ENCODE peak calls at places on chromosomes 2 and 18, in four cellular contexts. One of them, this sample, is unnamed.
A peak's percentile ranks its signal among the peaks of the same experiment; 100 is the strongest.

GRCh38 chr2:85133751-85134254 is 611 bp downstream of the TCF7L1 start:
- DNase-seq in AG04449: no peak
- DNase-seq in OCI-LY7: no peak
- DNase-seq in upper lobe of right lung: peak; percentile 79
- DNase-seq in this sample: peak; percentile 18

GRCh38 chr2:81835318-81836000 is 1530.9 kb upstream of the LRRTM1 start:
- DNase-seq in AG04449: no peak
- DNase-seq in OCI-LY7: no peak
- DNase-seq in upper lobe of right lung: no peak
- DNase-seq in this sample: no peak

GRCh38 chr18:75727479-75727878 is 300.0 kb upstream of the SMIM21 start:
- DNase-seq in AG04449: no peak
- DNase-seq in OCI-LY7: peak; percentile 0
- DNase-seq in upper lobe of right lung: peak; percentile 71
- DNase-seq in this sample: peak; percentile 37

GRCh38 chr2:17753803-17754663 is at the start of the genes GEN1 and SMC6:
- DNase-seq in AG04449: no peak
- DNase-seq in OCI-LY7: peak; percentile 97
- DNase-seq in upper lobe of right lung: peak; percentile 96
- DNase-seq in this sample: peak; percentile 98

GRCh38 chr2:214747992-214748391 is 61.5 kb downstream of the BARD1 start:
- DNase-seq in AG04449: no peak
- DNase-seq in OCI-LY7: no peak
- DNase-seq in upper lobe of right lung: no peak
- DNase-seq in this sample: peak; percentile 52

GRCh38 chr18:42053188-42053781 is 98.3 kb downstream of the PIK3C3 start:
- DNase-seq in AG04449: no peak
- DNase-seq in OCI-LY7: peak; percentile 44
- DNase-seq in upper lobe of right lung: no peak
- DNase-seq in this sample: peak; percentile 69

GRCh38 chr18:10878703-10879102 is 270.7 kb downstream of the PIEZO2 start:
- DNase-seq in AG04449: no peak
- DNase-seq in OCI-LY7: peak; percentile 78
- DNase-seq in upper lobe of right lung: no peak
- DNase-seq in this sample: peak; percentile 95

GRCh38 chr2:105600949-105601708 is 143.6 kb upstream of the NCK2 start:
- DNase-seq in AG04449: no peak
- DNase-seq in OCI-LY7: no peak
- DNase-seq in upper lobe of right lung: no peak
- DNase-seq in this sample: no peak

GRCh38 chr18:63578357-63578958 is 8.7 kb upstream of the SERPINB13 start:
- DNase-seq in AG04449: no peak
- DNase-seq in OCI-LY7: peak; percentile 28
- DNase-seq in upper lobe of right lung: no peak
- DNase-seq in this sample: peak; percentile 62

GRCh38 chr2:197360744-197361156 is 50.2 kb upstream of the ANKRD44 start:
- DNase-seq in AG04449: peak; percentile 42
- DNase-seq in OCI-LY7: no peak
- DNase-seq in upper lobe of right lung: no peak
- DNase-seq in this sample: peak; percentile 51

GRCh38 chr2:105328281-105329196 is 996 bp downstream of the TGFBRAP1 start:
- DNase-seq in AG04449: no peak
- DNase-seq in OCI-LY7: peak; percentile 54
- DNase-seq in upper lobe of right lung: peak; percentile 64
- DNase-seq in this sample: peak; percentile 69

GRCh38 chr2:156319811-156320490 is 12.6 kb downstream of the NR4A2 start:
- DNase-seq in AG04449: no peak
- DNase-seq in OCI-LY7: no peak
- DNase-seq in upper lobe of right lung: peak; percentile 82
- DNase-seq in this sample: no peak

GRCh38 chr2:33145459-33145858 is 198.7 kb downstream of the LTBP1 start:
- DNase-seq in AG04449: no peak
- DNase-seq in OCI-LY7: no peak
- DNase-seq in upper lobe of right lung: no peak
- DNase-seq in this sample: no peak

GRCh38 chr2:100470898-100471514 is 724 bp downstream of the NMS start:
- DNase-seq in AG04449: no peak
- DNase-seq in OCI-LY7: no peak
- DNase-seq in upper lobe of right lung: no peak
- DNase-seq in this sample: no peak

GRCh38 chr2:74148457-74149248 is 941 bp upstream of the BOLA3 start:
- DNase-seq in AG04449: no peak
- DNase-seq in OCI-LY7: no peak
- DNase-seq in upper lobe of right lung: no peak
- DNase-seq in this sample: no peak

GRCh38 chr2:181788883-181789555 is 102.5 kb upstream of the ITPRID2 start:
- DNase-seq in AG04449: no peak
- DNase-seq in OCI-LY7: no peak
- DNase-seq in upper lobe of right lung: no peak
- DNase-seq in this sample: no peak

GRCh38 chr2:147782521-147782920 is 62.3 kb upstream of the ACVR2A start:
- DNase-seq in AG04449: no peak
- DNase-seq in OCI-LY7: no peak
- DNase-seq in upper lobe of right lung: no peak
- DNase-seq in this sample: no peak

GRCh38 chr2:159088906-159089305 is 120.5 kb downstream of the TANC1 start:
- DNase-seq in AG04449: no peak
- DNase-seq in OCI-LY7: no peak
- DNase-seq in upper lobe of right lung: no peak
- DNase-seq in this sample: no peak

GRCh38 chr2:43495727-43496126 is 100.1 kb downstream of the THADA start:
- DNase-seq in AG04449: no peak
- DNase-seq in OCI-LY7: no peak
- DNase-seq in upper lobe of right lung: no peak
- DNase-seq in this sample: no peak

GRCh38 chr2:219560037-219560892 is 11.1 kb downstream of the OBSL1 start:
- DNase-seq in AG04449: no peak
- DNase-seq in OCI-LY7: peak; percentile 30
- DNase-seq in upper lobe of right lung: no peak
- DNase-seq in this sample: no peak

GRCh38 chr2:219997341-219997851 is 370.0 kb downstream of the SLC4A3 start:
- DNase-seq in AG04449: no peak
- DNase-seq in OCI-LY7: peak; percentile 4
- DNase-seq in upper lobe of right lung: no peak
- DNase-seq in this sample: peak; percentile 23

GRCh38 chr18:48538531-48539405 is at the start of gene CTIF:
- DNase-seq in AG04449: peak; percentile 80
- DNase-seq in OCI-LY7: no peak
- DNase-seq in upper lobe of right lung: peak; percentile 96
- DNase-seq in this sample: peak; percentile 82

GRCh38 chr2:237726401-237726830 is 72.2 kb upstream of the RBM44 start:
- DNase-seq in AG04449: no peak
- DNase-seq in OCI-LY7: no peak
- DNase-seq in upper lobe of right lung: no peak
- DNase-seq in this sample: no peak

GRCh38 chr2:196170681-196171247 is 614 bp downstream of the STK17B start:
- DNase-seq in AG04449: no peak
- DNase-seq in OCI-LY7: peak; percentile 63
- DNase-seq in upper lobe of right lung: peak; percentile 80
- DNase-seq in this sample: peak; percentile 57

GRCh38 chr2:100865819-100866462 is 46.0 kb downstream of the NPAS2 start:
- DNase-seq in AG04449: peak; percentile 16
- DNase-seq in OCI-LY7: no peak
- DNase-seq in upper lobe of right lung: no peak
- DNase-seq in this sample: no peak

GRCh38 chr2:122748552-122749011 is 993.1 kb downstream of the TSN start:
- DNase-seq in AG04449: peak; percentile 4
- DNase-seq in OCI-LY7: no peak
- DNase-seq in upper lobe of right lung: no peak
- DNase-seq in this sample: no peak

GRCh38 chr2:45907592-45907991 is 256.1 kb downstream of the PRKCE start:
- DNase-seq in AG04449: no peak
- DNase-seq in OCI-LY7: no peak
- DNase-seq in upper lobe of right lung: no peak
- DNase-seq in this sample: no peak

GRCh38 chr2:239298126-239298804 is 102.6 kb downstream of the HDAC4 start:
- DNase-seq in AG04449: no peak
- DNase-seq in OCI-LY7: peak; percentile 6
- DNase-seq in upper lobe of right lung: no peak
- DNase-seq in this sample: no peak

GRCh38 chr2:11344956-11345671 is 678 bp upstream of the ROCK2 start:
- DNase-seq in AG04449: no peak
- DNase-seq in OCI-LY7: peak; percentile 13
- DNase-seq in upper lobe of right lung: peak; percentile 79
- DNase-seq in this sample: peak; percentile 49

GRCh38 chr2:106098081-106098480 is 96.0 kb downstream of the UXS1 start:
- DNase-seq in AG04449: no peak
- DNase-seq in OCI-LY7: peak; percentile 12
- DNase-seq in upper lobe of right lung: no peak
- DNase-seq in this sample: no peak

GRCh38 chr2:26568076-26568890 is 72.9 kb downstream of the CIB4 start:
- DNase-seq in AG04449: no peak
- DNase-seq in OCI-LY7: no peak
- DNase-seq in upper lobe of right lung: peak; percentile 7
- DNase-seq in this sample: no peak

GRCh38 chr18:34283506-34283905 is 58.8 kb upstream of the NOL4 start:
- DNase-seq in AG04449: no peak
- DNase-seq in OCI-LY7: no peak
- DNase-seq in upper lobe of right lung: no peak
- DNase-seq in this sample: no peak

GRCh38 chr2:148876190-148876588 is 1.2 kb downstream of the KIF5C start:
- DNase-seq in AG04449: no peak
- DNase-seq in OCI-LY7: peak; percentile 13
- DNase-seq in upper lobe of right lung: no peak
- DNase-seq in this sample: peak; percentile 2

GRCh38 chr2:48400553-48401179 is 129.3 kb upstream of the STON1 start:
- DNase-seq in AG04449: no peak
- DNase-seq in OCI-LY7: no peak
- DNase-seq in upper lobe of right lung: no peak
- DNase-seq in this sample: no peak

GRCh38 chr2:194363295-194363694 is 1293.7 kb upstream of the SLC39A10 start:
- DNase-seq in AG04449: no peak
- DNase-seq in OCI-LY7: no peak
- DNase-seq in upper lobe of right lung: no peak
- DNase-seq in this sample: no peak

GRCh38 chr2:28406276-28407096 is 13.8 kb downstream of the FOSL2 start:
- DNase-seq in AG04449: no peak
- DNase-seq in OCI-LY7: no peak
- DNase-seq in upper lobe of right lung: peak; percentile 87
- DNase-seq in this sample: no peak

GRCh38 chr2:69493268-69493667 is 56.0 kb upstream of the NFU1 start:
- DNase-seq in AG04449: no peak
- DNase-seq in OCI-LY7: no peak
- DNase-seq in upper lobe of right lung: no peak
- DNase-seq in this sample: no peak

GRCh38 chr2:13010283-13010682 is 293.5 kb downstream of the TRIB2 start:
- DNase-seq in AG04449: no peak
- DNase-seq in OCI-LY7: no peak
- DNase-seq in upper lobe of right lung: no peak
- DNase-seq in this sample: no peak

GRCh38 chr2:158457826-158458616 is 1.3 kb downstream of the PKP4 start:
- DNase-seq in AG04449: no peak
- DNase-seq in OCI-LY7: peak; percentile 66
- DNase-seq in upper lobe of right lung: peak; percentile 91
- DNase-seq in this sample: peak; percentile 76

GRCh38 chr18:32019251-32019943 is 772 bp downstream of the RNF125 start:
- DNase-seq in AG04449: no peak
- DNase-seq in OCI-LY7: peak; percentile 61
- DNase-seq in upper lobe of right lung: peak; percentile 74
- DNase-seq in this sample: peak; percentile 67

DNA sequence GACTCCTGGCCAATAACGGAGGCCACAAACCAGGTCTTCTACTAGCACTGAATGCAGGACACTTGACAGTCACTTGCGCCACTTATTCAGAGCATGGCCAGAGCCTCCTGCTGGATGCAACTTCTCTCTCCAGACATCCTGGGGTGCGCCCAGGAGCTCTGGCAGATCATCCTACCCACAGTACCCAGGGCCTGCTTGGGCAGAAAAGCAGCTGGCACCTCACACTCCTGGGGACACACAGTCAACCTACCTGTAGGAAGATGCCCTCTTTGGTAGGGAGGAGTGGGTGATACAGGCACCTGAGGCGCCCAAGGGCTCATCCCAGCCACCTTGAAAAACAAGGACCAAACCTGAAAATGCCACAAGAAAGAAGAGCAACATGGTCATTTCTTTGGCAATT is 13.3 kb downstream of the GALNT14 start:
- DNase-seq in AG04449: no peak
- DNase-seq in OCI-LY7: no peak
- DNase-seq in upper lobe of right lung: no peak
- DNase-seq in this sample: no peak
- H3K4me3 ChIP-seq in AG04449: no peak overlapping the region
- H3K4me3 ChIP-seq in OCI-LY7: no peak overlapping the region
- H3K4me3 ChIP-seq in upper lobe of right lung: no peak overlapping the region
- H3K4me3 ChIP-seq in this sample: no peak overlapping the region

GRCh38 chr2:176466918-176467452 is 197.7 kb downstream of the MTX2 start:
- DNase-seq in AG04449: no peak
- DNase-seq in OCI-LY7: no peak
- DNase-seq in upper lobe of right lung: no peak
- DNase-seq in this sample: no peak
- TF ChIP-seq CTCF in AG04449: no peak
- TF ChIP-seq CTCF in OCI-LY7: no peak
- TF ChIP-seq CTCF in upper lobe of right lung: no peak
- TF ChIP-seq CTCF in this sample: no peak

DNA sequence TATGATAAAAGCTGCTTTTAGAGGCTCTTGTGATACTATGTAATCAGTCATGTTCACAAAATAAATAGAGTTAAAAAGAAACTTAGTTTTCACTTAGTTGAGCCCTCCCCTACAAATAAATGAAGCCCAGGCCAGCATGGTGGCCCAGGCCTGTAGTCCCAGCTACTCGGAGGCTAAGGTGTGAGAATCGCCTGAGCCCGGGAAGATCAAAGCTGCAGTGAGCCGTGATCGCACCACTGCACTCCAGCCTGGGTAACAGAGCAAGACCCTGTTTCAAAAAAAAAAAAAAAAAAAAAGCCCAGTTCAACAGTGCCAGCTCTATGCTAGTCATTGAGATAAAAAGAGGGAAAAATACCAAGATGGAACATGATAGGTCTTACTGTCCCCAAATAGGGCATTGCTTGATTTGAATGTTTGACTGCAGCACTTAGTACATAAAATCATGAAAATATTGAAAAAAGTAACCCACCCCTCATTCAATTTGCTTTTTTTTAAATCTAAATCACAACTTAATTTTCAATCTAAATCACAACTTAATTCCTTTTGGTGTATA is 1.5 kb downstream of the ASNSD1 start:
- DNase-seq in AG04449: no peak
- DNase-seq in OCI-LY7: peak; percentile 58
- DNase-seq in upper lobe of right lung: no peak
- DNase-seq in this sample: peak; percentile 34
- H3K4me3 ChIP-seq in AG04449: peak overlapping the region; percentile 100
- H3K4me3 ChIP-seq in OCI-LY7: peak overlapping the region; percentile 90
- H3K4me3 ChIP-seq in upper lobe of right lung: peak overlapping the region; percentile 87
- H3K4me3 ChIP-seq in this sample: peak overlapping the region; percentile 62

GRCh38 chr2:162524849-162525248 is 180.9 kb downstream of the GCA start:
- DNase-seq in AG04449: no peak
- DNase-seq in OCI-LY7: no peak
- DNase-seq in upper lobe of right lung: no peak
- DNase-seq in this sample: no peak

GRCh38 chr2:162521871-162522655 is 178.1 kb downstream of the GCA start:
- DNase-seq in AG04449: no peak
- DNase-seq in OCI-LY7: no peak
- DNase-seq in upper lobe of right lung: no peak
- DNase-seq in this sample: no peak

GRCh38 chr2:162518894-162519293 is 175.0 kb downstream of the GCA start:
- DNase-seq in AG04449: no peak
- DNase-seq in OCI-LY7: no peak
- DNase-seq in upper lobe of right lung: no peak
- DNase-seq in this sample: no peak

GRCh38 chr2:162520959-162521358 is 177.0 kb downstream of the GCA start:
- DNase-seq in AG04449: no peak
- DNase-seq in OCI-LY7: no peak
- DNase-seq in upper lobe of right lung: no peak
- DNase-seq in this sample: no peak

GRCh38 chr2:162524192-162524591 is 180.3 kb downstream of the GCA start:
- DNase-seq in AG04449: no peak
- DNase-seq in OCI-LY7: no peak
- DNase-seq in upper lobe of right lung: no peak
- DNase-seq in this sample: no peak
- TF ChIP-seq CTCF in AG04449: no peak
- TF ChIP-seq CTCF in OCI-LY7: no peak
- TF ChIP-seq CTCF in upper lobe of right lung: no peak
- TF ChIP-seq CTCF in this sample: no peak